ENCODE peak calls at places on chromosomes 3 and 15, in eight cellular contexts. Y, X, J, L, C, Z, W and G are unnamed samples.
A peak's percentile ranks its signal among the peaks of the same experiment; 100 is the strongest.

GRCh38 chr15:31397851-31398661 is 71.4 kb downstream of the KLF13 start:
- DNase-seq in Y (no peak), X (no peak), J (no peak), L (peak; percentile 51), C (no peak), Z (peak; percentile 48), W (no peak), G (no peak)

GRCh38 chr15:68432665-68433064 is 702 bp upstream of the ITGA11 start:
- DNase-seq in Y (no peak), X (no peak), J (no peak), L (peak; percentile 15), C (no peak), Z (peak; percentile 15), W (no peak), G (no peak)

GRCh38 chr3:168094877-168095610 is 680 bp downstream of the GOLIM4 start:
- DNase-seq in Y (peak; percentile 58), X (peak; percentile 40), J (peak; percentile 60), L (peak; percentile 71), C (peak; percentile 18), Z (peak; percentile 72), W (peak; percentile 69), G (peak; percentile 68)

GRCh38 chr3:112635674-112636073 is 5.3 kb downstream of the CCDC80 start:
- DNase-seq in Y (no peak), X (no peak), J (peak; percentile 14), L (peak; percentile 30), C (no peak), Z (no peak), W (peak; percentile 97), G (no peak)

GRCh38 chr15:57089815-57090214 is 171.4 kb downstream of the TCF12 start:
- DNase-seq in Y (no peak), X (no peak), J (no peak), L (no peak), C (no peak), Z (no peak), W (no peak), G (no peak)

GRCh38 chr15:69253156-69253555 is 45.6 kb upstream of the PAQR5 start:
- DNase-seq in Y (peak; percentile 6), X (no peak), J (peak; percentile 23), L (no peak), C (no peak), Z (no peak), W (peak; percentile 93), G (peak; percentile 91)

GRCh38 chr3:148827585-148827984 is at the start of gene CPB1:
- DNase-seq in Y (no peak), X (no peak), J (no peak), L (no peak), C (no peak), Z (no peak), W (no peak), G (no peak)

GRCh38 chr3:140206196-140207040 is 271.4 kb downstream of the CLSTN2 start:
- DNase-seq in Y (peak; percentile 44), X (no peak), J (no peak), L (no peak), C (no peak), Z (peak; percentile 61), W (peak; percentile 18), G (peak; percentile 24)

GRCh38 chr3:107994954-107995715 is 95.7 kb downstream of the CD47 start:
- DNase-seq in Y (no peak), X (no peak), J (no peak), L (no peak), C (no peak), Z (no peak), W (no peak), G (peak; percentile 25)

GRCh38 chr3:63951492-63951891 is 39.3 kb upstream of the SCAANT1 start:
- DNase-seq in Y (no peak), X (no peak), J (no peak), L (no peak), C (no peak), Z (no peak), W (no peak), G (no peak)

GRCh38 chr3:184740509-184741258 is 28.8 kb upstream of the MAGEF1 start:
- DNase-seq in Y (no peak), X (no peak), J (no peak), L (no peak), C (no peak), Z (peak; percentile 24), W (peak; percentile 69), G (peak; percentile 72)

GRCh38 chr3:60313382-60313781 is 937.9 kb downstream of the FHIT start:
- DNase-seq in Y (no peak), X (no peak), J (no peak), L (no peak), C (no peak), Z (no peak), W (no peak), G (no peak)

GRCh38 chr15:58066042-58066867 is 744 bp upstream of the ALDH1A2 start:
- DNase-seq in Y (peak; percentile 48), X (peak; percentile 7), J (peak; percentile 60), L (peak; percentile 65), C (peak; percentile 16), Z (peak; percentile 78), W (peak; percentile 4), G (peak; percentile 55)

GRCh38 chr3:143267984-143268383 is 148.4 kb downstream of the CHST2 start:
- DNase-seq in Y (no peak), X (no peak), J (no peak), L (no peak), C (no peak), Z (no peak), W (no peak), G (no peak)

GRCh38 chr3:24674261-24674660 is 179.6 kb upstream of the THRB start:
- DNase-seq in Y (no peak), X (no peak), J (peak; percentile 13), L (no peak), C (no peak), Z (no peak), W (no peak), G (no peak)

GRCh38 chr3:129305592-129306091 is 27.0 kb downstream of the HMCES start:
- DNase-seq in Y (peak; percentile 96), X (no peak), J (peak; percentile 94), L (peak; percentile 57), C (no peak), Z (peak; percentile 100), W (peak; percentile 83), G (peak; percentile 92)

DNA sequence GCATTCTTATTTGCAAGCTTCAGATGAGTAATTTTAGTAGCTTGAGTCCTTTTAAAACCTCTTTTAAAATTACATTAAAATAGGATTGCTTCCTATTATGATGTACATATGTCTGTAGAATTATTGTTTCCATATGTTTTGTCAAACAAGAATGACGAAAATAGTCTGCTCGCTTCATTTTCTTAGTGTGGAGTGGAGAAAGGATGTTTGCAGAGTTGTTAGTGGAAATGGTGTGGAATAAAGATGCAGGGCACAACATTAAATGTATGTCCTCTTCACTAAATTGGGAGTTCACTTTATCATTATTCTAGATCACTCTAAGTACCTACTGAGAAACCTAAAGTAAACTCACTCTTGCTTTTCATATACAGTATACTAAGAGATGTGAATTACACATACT is 59.5 kb downstream of the CMSS1 start:
- DNase-seq in Y (no peak), X (no peak), J (no peak), L (no peak), C (no peak), Z (no peak), W (no peak), G (no peak)
- H3K27ac ChIP-seq in Y (no peak overlapping the region), X (no peak overlapping the region), J (no peak overlapping the region), L (no peak overlapping the region), C (no peak overlapping the region), Z (no peak overlapping the region), W (no peak overlapping the region), G (no peak overlapping the region)

GRCh38 chr3:52291508-52292181 is 4.0 kb downstream of the GLYCTK start:
- DNase-seq in Y (no peak), X (peak; percentile 35), J (peak; percentile 45), L (peak; percentile 55), C (peak; percentile 59), Z (no peak), W (no peak), G (no peak)

GRCh38 chr3:52290596-52291507 is 3.2 kb downstream of the GLYCTK start:
- DNase-seq in Y (no peak), X (no peak), J (no peak), L (no peak), C (no peak), Z (no peak), W (no peak), G (no peak)

GRCh38 chr3:52289747-52290595 is 2.3 kb downstream of the GLYCTK start:
- DNase-seq in Y (no peak), X (no peak), J (no peak), L (peak; percentile 84), C (no peak), Z (no peak), W (no peak), G (no peak)

GRCh38 chr3:52288674-52289073 is 1.0 kb downstream of the GLYCTK start:
- DNase-seq in Y (no peak), X (no peak), J (no peak), L (no peak), C (no peak), Z (no peak), W (no peak), G (no peak)

DNA sequence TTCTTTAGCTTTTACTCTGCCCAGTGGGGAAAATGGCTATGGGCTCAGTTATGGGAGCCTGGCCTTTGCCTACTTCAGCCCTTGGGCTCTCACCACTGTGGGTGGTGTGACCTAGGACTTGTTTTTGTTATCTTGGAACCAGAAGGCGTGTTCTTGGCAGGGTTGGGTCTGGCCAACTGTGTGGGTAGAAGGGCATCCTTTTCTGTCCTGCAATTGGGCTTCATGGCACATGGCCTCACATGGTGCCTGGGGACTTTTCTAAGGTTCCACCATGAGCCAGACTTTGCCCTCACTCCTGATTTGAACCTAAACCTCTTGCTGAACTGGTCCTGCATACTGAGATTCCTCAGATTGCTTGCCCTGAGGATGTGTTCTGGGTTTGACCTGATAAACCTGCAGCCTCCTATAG is 1.7 kb downstream of the GLYCTK start:
- DNase-seq in Y (no peak), X (no peak), J (no peak), L (peak; percentile 58), C (no peak), Z (no peak), W (no peak), G (no peak)
- H3K27ac ChIP-seq in Y (no peak overlapping the region), X (no peak overlapping the region), J (no peak overlapping the region), L (peak overlapping the region; percentile 99), C (no peak overlapping the region), Z (no peak overlapping the region), W (no peak overlapping the region), G (no peak overlapping the region)

DNA sequence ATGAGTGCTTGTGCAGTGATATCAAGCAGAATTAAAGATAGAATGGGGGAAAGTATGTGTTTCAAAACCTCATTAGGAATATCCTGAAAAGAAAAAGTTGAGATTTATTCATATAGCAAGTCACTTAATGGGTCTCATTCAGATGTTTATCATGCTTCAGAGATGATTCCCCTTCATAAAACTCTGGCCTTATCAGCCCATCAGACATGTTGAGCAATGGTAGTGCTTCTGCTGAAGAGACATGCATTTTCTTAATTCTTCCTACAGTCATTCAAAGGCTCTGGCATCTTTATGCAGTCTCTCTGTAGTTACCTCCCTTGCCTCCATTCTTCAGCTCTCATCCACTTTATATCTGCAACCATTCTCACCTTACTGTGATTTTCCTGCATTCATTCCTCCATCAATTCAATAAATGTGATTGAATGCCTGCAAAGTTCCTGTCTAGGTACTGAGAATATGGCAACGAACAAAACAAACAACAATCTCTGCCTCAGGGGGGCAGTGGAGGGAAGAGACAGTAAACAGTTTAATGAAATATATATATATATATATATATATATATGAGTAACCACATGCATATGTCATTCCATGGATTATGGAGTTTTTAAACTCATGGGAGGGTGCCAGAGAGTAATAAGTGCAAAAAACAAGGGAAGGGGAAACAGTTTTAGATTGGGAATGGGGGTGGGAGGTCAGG is 138.5 kb downstream of the NECTIN3 start:
- DNase-seq in Y (no peak), X (no peak), J (no peak), L (no peak), C (no peak), Z (no peak), W (peak; percentile 76), G (peak; percentile 19)
- H3K27ac ChIP-seq in Y (no peak overlapping the region), X (no peak overlapping the region), J (no peak overlapping the region), L (no peak overlapping the region), C (no peak overlapping the region), Z (no peak overlapping the region), W (no peak overlapping the region), G (no peak overlapping the region)

GRCh38 chr3:115627180-115628074 is 4.1 kb downstream of the GAP43 start:
- DNase-seq in Y (no peak), X (no peak), J (no peak), L (no peak), C (no peak), Z (no peak), W (no peak), G (peak; percentile 82)
- H3K27ac ChIP-seq in Y (no peak overlapping the region), X (no peak overlapping the region), J (no peak overlapping the region), L (no peak overlapping the region), C (no peak overlapping the region), Z (no peak overlapping the region), W (no peak overlapping the region), G (no peak overlapping the region)